ENCODE peak calls at places on chromosomes 4 and X, in six cellular contexts. Z is SW480, U is anterior cingulate cortex, C is spleen, K is GM04504, S is sigmoid colon. A is an unnamed sample.

GRCh38 chr4:4585012-4585670 is 43.3 kb upstream of the STX18 start:
- DNase-seq in Z (no peak), U (no peak), C (no peak), K (peak), S (no peak), A (peak)

GRCh38 chrX:100731441-100732281 is at the start of gene SYTL4:
- DNase-seq in Z (peak), U (no peak), C (peak), K (no peak), S (peak), A (no peak)

GRCh38 chr4:173990126-173990878 is 293.2 kb downstream of the FBXO8 start:
- DNase-seq in Z (peak), U (no peak), C (no peak), K (peak), S (no peak), A (no peak)

GRCh38 chrX:1667566-1667965 is 52.7 kb downstream of the ASMT start:
- DNase-seq in Z (no peak), U (no peak), C (no peak), K (no peak), S (no peak), A (no peak)

GRCh38 chrX:106391284-106391852 is 220.4 kb upstream of the RADX start:
- DNase-seq in Z (no peak), U (no peak), C (no peak), K (no peak), S (no peak), A (no peak)

GRCh38 chrX:1521459-1521956 is 15.5 kb downstream of the P2RY8 start:
- DNase-seq in Z (no peak), U (no peak), C (peak), K (no peak), S (no peak), A (no peak)

GRCh38 chrX:149937881-149938426 is 337 bp downstream of the EOLA2 start:
- DNase-seq in Z (no peak), U (no peak), C (peak), K (no peak), S (peak), A (no peak)

GRCh38 chr4:186775867-186776266 is 52.2 kb upstream of the FAT1 start:
- DNase-seq in Z (no peak), U (no peak), C (no peak), K (no peak), S (no peak), A (no peak)

GRCh38 chr4:683982-684571 is 4.9 kb downstream of the SLC49A3 start:
- DNase-seq in Z (peak), U (no peak), C (peak), K (peak), S (peak), A (no peak)

GRCh38 chr4:142549726-142550463 is 296.2 kb downstream of the INPP4B start:
- DNase-seq in Z (peak), U (no peak), C (no peak), K (peak), S (no peak), A (no peak)

GRCh38 chr4:69830529-69831269 is 29.2 kb downstream of the SULT1E1 start:
- DNase-seq in Z (no peak), U (no peak), C (peak), K (no peak), S (no peak), A (no peak)

GRCh38 chr4:116512552-116512951 is 572.8 kb downstream of the TRAM1L1 start:
- DNase-seq in Z (no peak), U (no peak), C (no peak), K (no peak), S (no peak), A (no peak)

GRCh38 chr4:89998350-89999098 is 103.9 kb downstream of the MMRN1 start:
- DNase-seq in Z (no peak), U (no peak), C (no peak), K (no peak), S (no peak), A (no peak)

GRCh38 chr4:125365731-125366130 is 51.0 kb downstream of the FAT4 start:
- DNase-seq in Z (no peak), U (no peak), C (no peak), K (no peak), S (no peak), A (no peak)

GRCh38 chr4:175906397-175906796 is 94.3 kb upstream of the GPM6A start:
- DNase-seq in Z (no peak), U (peak), C (no peak), K (no peak), S (no peak), A (no peak)

GRCh38 chr4:25368315-25368714 is 8.7 kb upstream of the ANAPC4 start:
- DNase-seq in Z (no peak), U (no peak), C (no peak), K (no peak), S (no peak), A (no peak)

GRCh38 chr4:4350909-4351308 is 36.0 kb upstream of the NSG1 start:
- DNase-seq in Z (no peak), U (no peak), C (no peak), K (no peak), S (no peak), A (no peak)

GRCh38 chr4:74873545-74874295 is 59.2 kb upstream of the PARM1 start:
- DNase-seq in Z (no peak), U (no peak), C (no peak), K (no peak), S (no peak), A (no peak)

GRCh38 chrX:153521034-153521433 is 3.6 kb downstream of the ATP2B3 start:
- DNase-seq in Z (no peak), U (peak), C (no peak), K (no peak), S (no peak), A (no peak)

A was measured in HS-27A.